ENCODE peak calls at places on chromosome 12, in six cellular contexts. R, I, U, C, O and N are unnamed samples.

GRCh38 chr12:71085575-71085974 is 72.2 kb downstream of the TSPAN8 start:
- DNase-seq in I (no peak), O (no peak), C (peak; percentile 25), R (no peak), U (no peak), N (no peak)

GRCh38 chr12:46675736-46676135 is 150.1 kb downstream of the SLC38A4 start:
- DNase-seq in U (no peak), C (peak; percentile 46), R (no peak), O (peak; percentile 31), I (peak; percentile 52), N (peak; percentile 49)

GRCh38 chr12:84636801-84637285 is 275.8 kb downstream of the SLC6A15 start:
- DNase-seq in I (peak; percentile 15), C (no peak), O (no peak), U (no peak), R (no peak), N (peak; percentile 74)

GRCh38 chr12:26982866-26983265 is 31.3 kb downstream of the TM7SF3 start:
- DNase-seq in U (no peak), C (no peak), I (no peak), O (no peak), R (no peak), N (no peak)

GRCh38 chr12:1171657-1172056 is 180.6 kb downstream of the ERC1 start:
- DNase-seq in O (no peak), R (peak; percentile 14), I (peak; percentile 49), C (peak; percentile 12), U (peak; percentile 6), N (peak; percentile 3)

GRCh38 chr12:14191612-14192011 is 173.9 kb upstream of the ATF7IP start:
- DNase-seq in U (no peak), R (no peak), C (no peak), O (no peak), I (no peak), N (no peak)

GRCh38 chr12:111368291-111368683 is 608 bp downstream of the PHETA1 start:
- DNase-seq in O (no peak), C (no peak), R (no peak), U (peak; percentile 14), I (no peak), N (no peak)

GRCh38 chr12:106861984-106862894 is 87.8 kb downstream of the RIC8B start:
- DNase-seq in I (no peak), R (peak; percentile 1), U (no peak), C (peak; percentile 15), O (peak; percentile 71), N (no peak)

GRCh38 chr12:122081108-122081696 is 2.6 kb downstream of the MLXIP start:
- DNase-seq in C (no peak), I (peak; percentile 34), R (no peak), O (no peak), U (no peak), N (no peak)